ENCODE peak calls at places on chromosomes 3 and 15, in nine cellular contexts. Z, W, C, X, P, O, J, L and R are unnamed samples.
A peak's percentile ranks its signal among the peaks of the same experiment; 100 is the strongest.

GRCh38 chr15:75720787-75721461 is 8.3 kb upstream of the CSPG4 start:
- DNase-seq in Z (no peak), W (peak; percentile 87), C (no peak), X (no peak), P (peak; percentile 90), O (peak; percentile 74), J (peak; percentile 86), L (peak; percentile 39), R (peak; percentile 35)

GRCh38 chr3:196179380-196180308 is 31.6 kb downstream of the ZDHHC19 start:
- DNase-seq in Z (peak; percentile 77), W (no peak), C (peak; percentile 67), X (no peak), P (no peak), O (no peak), J (no peak), L (peak; percentile 25), R (no peak)

GRCh38 chr3:171783626-171784025 is 26.7 kb downstream of the PLD1 start:
- DNase-seq in Z (no peak), W (no peak), C (no peak), X (no peak), P (no peak), O (no peak), J (no peak), L (no peak), R (no peak)

GRCh38 chr3:51591231-51591630 is 52.7 kb downstream of the RAD54L2 start:
- DNase-seq in Z (peak; percentile 22), W (no peak), C (no peak), X (no peak), P (no peak), O (no peak), J (no peak), L (no peak), R (no peak)

GRCh38 chr3:142081178-142081577 is 68.2 kb downstream of the TFDP2 start:
- DNase-seq in Z (no peak), W (no peak), C (no peak), X (no peak), P (no peak), O (no peak), J (no peak), L (no peak), R (no peak)

GRCh38 chr3:186108106-186108940 is 566 bp downstream of the ETV5 start:
- DNase-seq in Z (peak; percentile 66), W (no peak), C (peak; percentile 60), X (no peak), P (peak; percentile 76), O (peak; percentile 71), J (peak; percentile 72), L (peak; percentile 64), R (peak; percentile 77)

GRCh38 chr3:154931484-154931883 is 148.6 kb upstream of the MME start:
- DNase-seq in Z (peak; percentile 79), W (no peak), C (no peak), X (no peak), P (no peak), O (no peak), J (no peak), L (no peak), R (no peak)

GRCh38 chr15:77858677-77859490 is 218.6 kb downstream of the TBC1D2B start:
- DNase-seq in Z (no peak), W (no peak), C (no peak), X (no peak), P (no peak), O (no peak), J (peak; percentile 32), L (no peak), R (no peak)

GRCh38 chr3:195756935-195757302 is 36.1 kb downstream of the MUC20 start:
- DNase-seq in Z (no peak), W (no peak), C (no peak), X (no peak), P (no peak), O (no peak), J (no peak), L (no peak), R (no peak)

GRCh38 chr15:25797511-25798206 is 65.5 kb downstream of the ATP10A start:
- DNase-seq in Z (peak; percentile 10), W (no peak), C (no peak), X (peak; percentile 24), P (no peak), O (peak; percentile 33), J (no peak), L (no peak), R (no peak)

GRCh38 chr3:70832035-70832795 is 519.8 kb upstream of the MDFIC2 start:
- DNase-seq in Z (peak; percentile 86), W (no peak), C (no peak), X (no peak), P (no peak), O (no peak), J (no peak), L (peak; percentile 59), R (no peak)

GRCh38 chr3:106004841-106005240 is 136.0 kb upstream of the CBLB start:
- DNase-seq in Z (no peak), W (no peak), C (no peak), X (no peak), P (no peak), O (no peak), J (no peak), L (no peak), R (no peak)

GRCh38 chr3:50128001-50128400 is 27.1 kb upstream of the SEMA3F start:
- DNase-seq in Z (no peak), W (no peak), C (no peak), X (no peak), P (no peak), O (no peak), J (no peak), L (no peak), R (no peak)

GRCh38 chr15:65386376-65386775 is 8.6 kb upstream of the IGDCC3 start:
- DNase-seq in Z (no peak), W (no peak), C (no peak), X (no peak), P (no peak), O (no peak), J (no peak), L (no peak), R (no peak)

DNA sequence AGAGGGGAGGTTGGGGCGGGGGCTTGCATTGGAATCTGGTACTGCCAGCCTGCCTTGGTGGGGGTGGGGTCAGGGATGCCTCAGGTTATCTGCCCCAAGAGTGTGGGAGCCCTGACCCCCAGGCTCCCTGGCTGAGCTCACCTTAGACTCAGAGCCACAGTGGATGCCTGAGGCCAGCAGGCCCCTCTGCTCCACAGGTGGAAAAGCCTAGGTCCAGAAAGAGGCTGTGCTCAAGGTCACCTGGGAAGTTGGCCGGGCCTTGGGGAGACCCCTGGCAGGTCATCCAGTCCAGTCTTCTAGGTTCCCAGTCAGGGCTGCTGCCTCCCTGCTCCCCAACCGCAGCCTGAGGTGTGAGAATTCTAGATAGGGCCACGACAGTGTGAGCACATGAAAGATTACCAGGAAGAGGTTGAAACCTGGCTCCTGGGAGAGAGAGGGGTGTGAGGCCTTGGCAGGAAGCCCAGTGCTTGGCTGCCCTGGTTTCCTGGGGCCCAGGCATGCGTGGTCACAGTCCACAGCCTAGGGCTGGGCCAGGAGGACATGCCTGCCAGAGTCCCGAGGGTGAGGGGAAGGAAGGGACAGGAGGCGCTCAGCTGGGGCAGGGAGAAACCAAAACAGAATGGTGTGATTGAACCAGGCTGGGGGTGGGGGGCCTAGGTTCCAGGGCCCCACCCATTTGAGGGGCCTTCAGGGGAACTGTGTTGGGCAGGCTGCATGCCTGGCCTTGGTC is 4.9 kb downstream of the HDAC11 start:
- DNase-seq in Z (peak; percentile 33), W (peak; percentile 96), C (no peak), X (peak; percentile 63), P (no peak), O (peak; percentile 87), J (peak; percentile 84), L (no peak), R (peak; percentile 73)
- TF ChIP-seq POLR2A in Z (no peak), W (no peak), C (no peak), X (no peak), P (no peak), O (no peak), J (no peak), L (no peak), R (no peak)

DNA sequence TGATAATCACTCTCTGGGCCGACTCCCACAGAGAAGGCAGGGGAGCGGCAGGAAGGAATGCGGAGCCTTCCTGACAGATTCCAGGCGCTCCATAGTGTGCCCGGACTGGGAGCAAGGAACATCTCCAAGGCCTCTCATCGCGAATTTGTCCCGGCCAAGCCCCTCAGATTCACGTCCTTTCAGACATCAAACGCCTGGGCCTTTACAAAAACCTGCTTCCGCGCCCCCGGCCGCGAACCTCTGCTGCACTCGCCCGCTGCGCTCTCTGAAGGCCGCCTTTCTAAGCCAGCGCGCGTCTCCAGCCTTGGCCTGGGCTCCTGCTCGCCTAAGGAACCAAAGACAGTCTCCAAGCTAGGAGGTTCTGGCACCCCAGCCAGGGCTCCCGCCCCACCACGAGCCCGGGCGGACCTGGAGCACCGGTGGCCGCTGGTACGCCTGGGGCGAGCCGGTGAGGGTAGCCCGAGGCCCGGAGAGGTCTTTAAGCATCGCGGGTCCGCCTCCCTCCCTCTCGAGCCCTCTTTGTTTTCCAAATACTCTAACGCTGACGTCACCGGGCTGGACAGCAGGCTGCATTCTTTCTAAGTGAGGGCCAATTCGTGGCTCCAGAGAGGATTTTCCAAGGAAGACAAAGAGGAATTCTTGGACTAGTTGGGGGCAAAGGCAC is 837 bp downstream of the AMOTL2 start:
- DNase-seq in Z (peak; percentile 89), W (peak; percentile 85), C (no peak), X (peak; percentile 87), P (no peak), O (peak; percentile 87), J (peak; percentile 95), L (peak; percentile 85), R (peak; percentile 70)
- TF ChIP-seq POLR2A in Z (peak; percentile 53), W (no peak), C (no peak), X (peak; percentile 46), P (no peak), O (peak; percentile 42), J (no peak), L (peak; percentile 69), R (peak; percentile 6)

GRCh38 chr15:29669823-29670222 is 152.4 kb downstream of the TJP1 start:
- DNase-seq in Z (peak; percentile 34), W (no peak), C (no peak), X (no peak), P (no peak), O (no peak), J (no peak), L (no peak), R (no peak)

GRCh38 chr15:29672446-29672845 is 149.8 kb downstream of the TJP1 start:
- DNase-seq in Z (no peak), W (no peak), C (no peak), X (no peak), P (no peak), O (no peak), J (no peak), L (no peak), R (no peak)

GRCh38 chr15:29670945-29671307 is 151.3 kb downstream of the TJP1 start:
- DNase-seq in Z (peak; percentile 61), W (peak; percentile 89), C (no peak), X (no peak), P (peak; percentile 97), O (no peak), J (no peak), L (peak; percentile 26), R (peak; percentile 73)

GRCh38 chr15:29670266-29670665 is 152.0 kb downstream of the TJP1 start:
- DNase-seq in Z (no peak), W (no peak), C (no peak), X (no peak), P (no peak), O (no peak), J (no peak), L (no peak), R (no peak)

GRCh38 chr15:29671308-29671981 is 150.8 kb downstream of the TJP1 start:
- DNase-seq in Z (peak; percentile 36), W (no peak), C (no peak), X (no peak), P (peak; percentile 64), O (no peak), J (no peak), L (no peak), R (no peak)
- TF ChIP-seq POLR2A in Z (no peak), W (no peak), C (no peak), X (no peak), P (no peak), O (no peak), J (no peak), L (no peak), R (no peak)

GRCh38 chr15:58987501-58988010 is at the start of gene RNF111:
- DNase-seq in Z (peak; percentile 97), W (peak; percentile 90), C (peak; percentile 81), X (peak; percentile 85), P (peak; percentile 98), O (peak; percentile 89), J (peak; percentile 95), L (peak; percentile 96), R (peak; percentile 57)
- TF ChIP-seq POLR2A in Z (peak; percentile 29), W (no peak), C (peak; percentile 25), X (peak; percentile 73), P (peak; percentile 67), O (peak; percentile 58), J (peak; percentile 86), L (no peak), R (peak; percentile 47)